ENCODE peak calls at places on chromosomes 6 and 20, in five cellular contexts. N, B, V, T and E are unnamed samples.

GRCh38 chr6:22470454-22471368 is 98.7 kb upstream of the HDGFL1 start:
- DNase-seq in T (peak), N (no peak), V (no peak), B (peak), E (peak)

GRCh38 chr6:34312259-34312658 is 63.5 kb upstream of the SMIM29 start:
- DNase-seq in T (no peak), B (no peak), N (no peak), V (no peak), E (no peak)

GRCh38 chr6:37793067-37793466 is 26.5 kb upstream of the ZFAND3 start:
- DNase-seq in B (no peak), T (no peak), V (no peak), N (no peak), E (no peak)

GRCh38 chr6:121590438-121590837 is 155.0 kb downstream of the GJA1 start:
- DNase-seq in B (no peak), V (no peak), N (no peak), T (no peak), E (no peak)

GRCh38 chr6:116004841-116005507 is 55.7 kb downstream of the FRK start:
- DNase-seq in T (no peak), N (no peak), V (no peak), B (no peak), E (no peak)

GRCh38 chr6:56719310-56719709 is 76.6 kb upstream of the DST start:
- DNase-seq in B (no peak), N (no peak), T (no peak), V (no peak), E (no peak)

GRCh38 chr20:45036044-45036755 is 64.7 kb downstream of the KCNS1 start:
- DNase-seq in N (peak), T (no peak), B (no peak), V (no peak), E (no peak)

GRCh38 chr20:44091026-44091425 is 96.0 kb downstream of the JPH2 start:
- DNase-seq in T (no peak), V (no peak), B (no peak), N (no peak), E (no peak)

GRCh38 chr20:63132715-63133471 is 83.0 kb downstream of the YTHDF1 start:
- DNase-seq in N (no peak), V (peak), T (no peak), B (no peak), E (no peak)

GRCh38 chr20:49545572-49545971 is 22.4 kb downstream of the PTGIS start:
- DNase-seq in V (no peak), B (no peak), N (no peak), T (no peak), E (no peak)

GRCh38 chr6:3227363-3228045 is at the start of gene TUBB2B:
- DNase-seq in N (no peak), B (peak), V (no peak), T (peak), E (peak)

GRCh38 chr6:26215200-26216014 is 128.2 kb downstream of the HFE start:
- DNase-seq in N (no peak), V (no peak), T (peak), B (peak), E (no peak)

GRCh38 chr6:131651782-131652181 is 14.7 kb downstream of the ENPP3 start:
- DNase-seq in V (no peak), N (no peak), B (peak), T (no peak), E (no peak)

GRCh38 chr6:57423468-57423867 is 106.0 kb downstream of the PRIM2 start:
- DNase-seq in B (no peak), N (no peak), V (no peak), T (no peak), E (no peak)

GRCh38 chr20:22744341-22745193 is 160.2 kb upstream of the FOXA2 start:
- DNase-seq in T (no peak), N (no peak), V (no peak), B (no peak), E (no peak)